ENCODE peak calls at places on chromosomes 5 and 9, in eight cellular contexts. J is H1, C is mesendoderm, G is IMR-90, K is neural progenitor cell, V is NT2/D1, U is HCT116, Z is cardiac muscle cell. T is an unnamed sample.

GRCh38 chr5:126360467-126360866 is 62.7 kb upstream of the GRAMD2B start:
- DNase-seq in K (no peak), V (no peak), U (no peak), Z (no peak), J (no peak), G (no peak), C (no peak), T (no peak)

GRCh38 chr5:158492850-158493249 is 606.9 kb downstream of the EBF1 start:
- DNase-seq in K (no peak), G (no peak), J (no peak), Z (no peak), V (no peak), C (peak; percentile 8), U (no peak), T (no peak)

GRCh38 chr5:97102010-97102470 is 40.4 kb downstream of the LIX1 start:
- DNase-seq in J (peak; percentile 3), G (no peak), V (peak; percentile 20), Z (no peak), K (peak; percentile 52), U (no peak), C (peak; percentile 69), T (no peak)

GRCh38 chr5:40834391-40834848 is 602 bp downstream of the RPL37 start:
- DNase-seq in U (no peak), V (no peak), G (peak; percentile 33), J (no peak), Z (peak; percentile 52), K (peak; percentile 31), C (peak; percentile 38), T (peak; percentile 56)

GRCh38 chr5:147403659-147404640 is 105.9 kb downstream of the DPYSL3 start:
- DNase-seq in Z (peak; percentile 73), U (peak; percentile 66), J (no peak), C (no peak), G (peak; percentile 99), V (no peak), K (no peak), T (no peak)

GRCh38 chr5:179212870-179213269 is 132.4 kb downstream of the ADAMTS2 start:
- DNase-seq in V (no peak), C (no peak), K (peak; percentile 27), J (no peak), U (no peak), Z (peak; percentile 65), G (no peak), T (no peak)

GRCh38 chr5:54002183-54002770 is 308.1 kb downstream of the ARL15 start:
- DNase-seq in C (no peak), K (no peak), U (no peak), J (no peak), V (no peak), G (no peak), Z (no peak), T (no peak)

GRCh38 chr9:17744786-17745185 is 165.9 kb downstream of the SH3GL2 start:
- DNase-seq in C (peak; percentile 62), Z (peak; percentile 71), J (no peak), U (no peak), V (peak; percentile 33), K (peak; percentile 77), G (peak; percentile 12), T (no peak)

GRCh38 chr5:69364414-69364813 is 4.9 kb downstream of the AK6 start:
- DNase-seq in Z (no peak), J (no peak), K (no peak), G (peak; percentile 7), V (no peak), U (peak; percentile 21), C (peak; percentile 23), T (no peak)

GRCh38 chr5:154862766-154863165 is 4.3 kb downstream of the CNOT8 start:
- DNase-seq in K (no peak), G (no peak), Z (no peak), J (no peak), V (no peak), C (no peak), U (no peak), T (no peak)

GRCh38 chr9:81724242-81724889 is 35.0 kb upstream of the TLE1 start:
- DNase-seq in V (no peak), K (no peak), Z (no peak), U (no peak), C (no peak), J (no peak), G (peak; percentile 5), T (no peak)

GRCh38 chr5:78662323-78662722 is 13.8 kb upstream of the LHFPL2 start:
- DNase-seq in K (no peak), C (no peak), Z (no peak), G (no peak), J (no peak), U (no peak), V (no peak), T (no peak)

GRCh38 chr5:83169938-83170337 is 92.6 kb downstream of the XRCC4 start:
- DNase-seq in G (no peak), V (no peak), C (no peak), U (no peak), J (no peak), Z (no peak), K (no peak), T (no peak)

GRCh38 chr9:95457769-95458168 is 59.0 kb downstream of the PTCH1 start:
- DNase-seq in G (peak; percentile 92), C (no peak), U (no peak), J (no peak), V (no peak), Z (no peak), K (peak; percentile 46), T (no peak)

GRCh38 chr9:95458666-95459065 is 58.1 kb downstream of the PTCH1 start:
- DNase-seq in V (no peak), G (no peak), Z (no peak), C (no peak), K (no peak), U (no peak), J (no peak), T (no peak)

GRCh38 chr9:95452176-95452575 is 64.6 kb downstream of the PTCH1 start:
- DNase-seq in G (no peak), J (no peak), Z (no peak), C (no peak), U (no peak), K (no peak), V (no peak), T (no peak)

GRCh38 chr9:95459218-95459617 is 57.6 kb downstream of the PTCH1 start:
- DNase-seq in Z (no peak), U (no peak), C (peak; percentile 77), G (no peak), V (no peak), K (no peak), J (no peak), T (no peak)

DNA sequence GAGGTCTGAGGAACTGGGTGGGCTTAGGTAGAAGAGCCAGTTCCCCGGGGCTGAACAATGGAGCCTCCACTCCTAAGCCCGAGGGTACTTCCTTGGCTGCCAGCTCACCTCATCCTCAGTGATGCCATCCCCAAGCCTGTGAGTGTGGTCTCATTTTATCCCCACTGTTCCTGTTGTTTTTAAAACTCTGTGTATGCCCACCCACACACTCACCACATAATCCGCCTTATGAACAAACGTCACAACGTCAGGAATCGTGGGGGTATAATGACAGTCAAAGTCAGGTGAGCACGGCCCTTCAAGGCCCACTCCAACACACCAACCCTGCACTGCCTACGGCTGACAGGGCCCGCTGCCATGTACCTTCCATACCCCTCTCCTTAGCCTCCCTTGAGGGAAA is 61.1 kb downstream of the PTCH1 start:
- DNase-seq in U (no peak), G (no peak), V (no peak), J (no peak), C (no peak), Z (no peak), K (no peak), T (no peak)
- H3K36me3 ChIP-seq in U (no peaks in the 10 kb centered on the region), G (peaks cover 44% of the 10 kb centered on the region), V (peaks cover 98% of the 10 kb centered on the region), J (peaks cover 96% of the 10 kb centered on the region), C (peaks cover 10% of the 10 kb centered on the region), Z (peaks cover 31% of the 10 kb centered on the region), K (peaks cover 4% of the 10 kb centered on the region), T (no peaks in the 10 kb centered on the region)

DNA sequence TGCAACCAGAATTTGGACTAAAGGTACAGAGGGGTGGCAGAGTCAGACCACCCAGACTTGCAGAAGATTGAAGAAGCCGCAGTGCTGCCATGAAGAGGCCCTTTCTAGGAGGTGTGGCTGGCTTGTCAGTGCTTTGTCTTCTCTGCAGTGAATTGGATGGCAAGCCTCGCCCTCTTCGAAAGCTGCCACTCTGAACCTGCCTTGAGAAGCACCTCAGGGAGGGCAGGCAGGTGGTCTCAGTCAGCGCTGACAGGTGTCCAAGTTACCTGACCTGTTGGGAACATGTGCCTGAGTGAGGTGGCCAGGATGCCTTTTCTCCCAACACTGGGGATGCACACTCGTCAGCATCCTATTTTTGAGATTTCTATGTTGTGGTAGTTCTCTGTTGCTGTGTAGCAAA is 6.2 kb downstream of the TENT4A start:
- DNase-seq in V (no peak), U (no peak), J (no peak), Z (no peak), C (no peak), G (no peak), K (no peak), T (no peak)
- H3K4me1 ChIP-seq in V (peaks cover 7% of the 10 kb centered on the region), U (peaks cover 13% of the 10 kb centered on the region), J (peaks cover 11% of the 10 kb centered on the region), Z (peaks cover 46% of the 10 kb centered on the region), C (peaks cover 8% of the 10 kb centered on the region), G (peaks cover 49% of the 10 kb centered on the region), K (peaks cover 24% of the 10 kb centered on the region), T (peaks cover 6% of the 10 kb centered on the region)

DNA sequence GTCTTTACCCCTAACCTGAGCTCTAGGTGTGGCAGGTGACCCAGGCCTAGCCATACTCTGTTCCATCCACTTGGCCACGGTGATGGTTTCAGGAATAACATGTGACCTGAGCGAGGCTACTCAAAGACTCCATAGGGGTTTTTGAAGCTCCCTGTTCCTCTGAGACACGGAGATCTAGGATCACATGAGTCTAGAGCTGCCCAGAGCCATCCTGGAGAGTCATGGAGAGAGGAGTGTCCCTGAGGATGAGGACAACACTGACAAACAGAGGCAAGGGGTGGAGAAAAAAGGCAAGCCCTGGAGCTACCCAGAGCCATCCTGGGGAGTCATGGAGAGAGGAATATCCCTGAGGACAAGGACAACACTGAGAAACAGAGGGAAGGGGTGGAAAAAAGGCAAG is 29.5 kb upstream of the PCA3 start:
- DNase-seq in J (no peak), C (no peak), K (no peak), U (no peak), Z (no peak), G (no peak), V (no peak), T (no peak)
- H3K36me3 ChIP-seq in J (no peaks in the 10 kb centered on the region), C (no peaks in the 10 kb centered on the region), K (no peaks in the 10 kb centered on the region), U (no peaks in the 10 kb centered on the region), Z (no peaks in the 10 kb centered on the region), G (no peaks in the 10 kb centered on the region), V (no peaks in the 10 kb centered on the region), T (no peaks in the 10 kb centered on the region)

GRCh38 chr9:131923766-131924165 is 155.9 kb downstream of the MED27 start:
- DNase-seq in Z (no peak), G (peak; percentile 17), C (no peak), V (no peak), U (no peak), J (no peak), K (no peak), T (no peak)
- H3K4me1 ChIP-seq in Z (peaks cover 13% of the 10 kb centered on the region), G (no peaks in the 10 kb centered on the region), C (peaks cover 6% of the 10 kb centered on the region), V (peaks cover 3% of the 10 kb centered on the region), U (no peaks in the 10 kb centered on the region), J (peaks cover 10% of the 10 kb centered on the region), K (peaks cover 3% of the 10 kb centered on the region), T (no peaks in the 10 kb centered on the region)

DNA sequence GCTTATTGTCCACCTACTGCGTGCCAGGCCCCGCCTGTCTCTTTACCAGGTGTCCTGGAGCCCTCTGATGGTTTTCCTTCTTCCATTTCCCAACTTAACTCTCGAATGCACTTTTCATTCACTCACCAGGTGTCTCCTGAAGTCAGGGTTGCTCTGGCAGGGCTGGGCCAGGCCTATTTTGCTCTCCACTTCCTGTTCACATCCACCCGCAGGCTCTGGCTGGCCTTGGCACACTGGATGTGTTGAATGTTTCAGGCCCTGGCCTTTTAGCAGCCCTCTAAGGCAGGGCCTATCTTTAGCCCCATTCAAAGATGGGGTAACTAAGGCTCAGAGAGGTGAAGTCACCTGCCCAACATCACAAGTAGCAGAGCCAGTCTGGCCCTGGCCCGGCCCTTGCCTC is 16.4 kb downstream of the LRRC8A start:
- DNase-seq in G (no peak), V (no peak), C (no peak), K (no peak), J (no peak), Z (no peak), U (no peak), T (no peak)
- H3K36me3 ChIP-seq in G (peaks cover 27% of the 10 kb centered on the region), V (peaks cover 87% of the 10 kb centered on the region), C (peaks cover 2% of the 10 kb centered on the region), K (no peaks in the 10 kb centered on the region), J (peaks cover 16% of the 10 kb centered on the region), Z (peaks cover 4% of the 10 kb centered on the region), U (peaks cover 4% of the 10 kb centered on the region), T (no peaks in the 10 kb centered on the region)

T was measured in small intestine.